ENCODE peak calls at places on chromosome 9, in six cellular contexts. One of them, this sample, is unnamed.

GRCh38 chr9:127588740-127589506 is 23.2 kb upstream of the STXBP1 start:
- DNase-seq in suprapubic skin: no peak
- DNase-seq in GOT3: no peak
- DNase-seq in PC-9: no peak
- DNase-seq in NCI-H226: peak
- DNase-seq in left cardiac atrium: no peak
- DNase-seq in this sample: no peak

GRCh38 chr9:135328485-135329417 is 150.8 kb upstream of the PPP1R26 start:
- DNase-seq in suprapubic skin: no peak
- DNase-seq in GOT3: no peak
- DNase-seq in PC-9: no peak
- DNase-seq in NCI-H226: no peak
- DNase-seq in left cardiac atrium: no peak
- DNase-seq in this sample: no peak

GRCh38 chr9:14251146-14252071 is 62.5 kb downstream of the NFIB start:
- DNase-seq in suprapubic skin: peak
- DNase-seq in GOT3: no peak
- DNase-seq in PC-9: peak
- DNase-seq in NCI-H226: peak
- DNase-seq in left cardiac atrium: peak
- DNase-seq in this sample: peak

GRCh38 chr9:134058716-134059115 is 9.1 kb downstream of the BRD3 start:
- DNase-seq in suprapubic skin: no peak
- DNase-seq in GOT3: no peak
- DNase-seq in PC-9: no peak
- DNase-seq in NCI-H226: peak
- DNase-seq in left cardiac atrium: no peak
- DNase-seq in this sample: no peak

GRCh38 chr9:68999393-69000105 is 14.4 kb downstream of the PRKACG start:
- DNase-seq in suprapubic skin: no peak
- DNase-seq in GOT3: no peak
- DNase-seq in PC-9: peak
- DNase-seq in NCI-H226: peak
- DNase-seq in left cardiac atrium: peak
- DNase-seq in this sample: peak

GRCh38 chr9:109036744-109037680 is 23.7 kb upstream of the CTNNAL1 start:
- DNase-seq in suprapubic skin: no peak
- DNase-seq in GOT3: no peak
- DNase-seq in PC-9: peak
- DNase-seq in NCI-H226: no peak
- DNase-seq in left cardiac atrium: no peak
- DNase-seq in this sample: no peak

GRCh38 chr9:130542457-130543228 is 36.7 kb upstream of the FUBP3 start:
- DNase-seq in suprapubic skin: no peak
- DNase-seq in GOT3: peak
- DNase-seq in PC-9: peak
- DNase-seq in NCI-H226: peak
- DNase-seq in left cardiac atrium: no peak
- DNase-seq in this sample: no peak

GRCh38 chr9:38682713-38683112 is 37.2 kb downstream of the FAM240B start:
- DNase-seq in suprapubic skin: no peak
- DNase-seq in GOT3: no peak
- DNase-seq in PC-9: peak
- DNase-seq in NCI-H226: peak
- DNase-seq in left cardiac atrium: no peak
- DNase-seq in this sample: peak

GRCh38 chr9:136013524-136014034 is 52.4 kb upstream of the UBAC1 start:
- DNase-seq in suprapubic skin: no peak
- DNase-seq in GOT3: no peak
- DNase-seq in PC-9: no peak
- DNase-seq in NCI-H226: no peak
- DNase-seq in left cardiac atrium: peak
- DNase-seq in this sample: no peak

GRCh38 chr9:97773091-97773490 is 76.0 kb upstream of the XPA start:
- DNase-seq in suprapubic skin: no peak
- DNase-seq in GOT3: no peak
- DNase-seq in PC-9: peak
- DNase-seq in NCI-H226: no peak
- DNase-seq in left cardiac atrium: no peak
- DNase-seq in this sample: peak

GRCh38 chr9:90018688-90019087 is 413.9 kb downstream of the GADD45G start:
- DNase-seq in suprapubic skin: no peak
- DNase-seq in GOT3: no peak
- DNase-seq in PC-9: no peak
- DNase-seq in NCI-H226: no peak
- DNase-seq in left cardiac atrium: no peak
- DNase-seq in this sample: no peak

GRCh38 chr9:83988411-83988810 is 7.8 kb downstream of the RMI1 start:
- DNase-seq in suprapubic skin: no peak
- DNase-seq in GOT3: no peak
- DNase-seq in PC-9: no peak
- DNase-seq in NCI-H226: no peak
- DNase-seq in left cardiac atrium: no peak
- DNase-seq in this sample: no peak

GRCh38 chr9:131280660-131281059 is 4.3 kb upstream of the FAM78A start:
- DNase-seq in suprapubic skin: no peak
- DNase-seq in GOT3: no peak
- DNase-seq in PC-9: no peak
- DNase-seq in NCI-H226: no peak
- DNase-seq in left cardiac atrium: no peak
- DNase-seq in this sample: no peak

This sample was measured in foreskin keratinocyte.